ENCODE peak calls at places on chromosomes 13 and 19, in five cellular contexts. B is H9; J is right lobe of liver; P is PC-9; V is stimulated activated CD4-positive, alpha-beta T cell treated with anti-CD3 and anti-CD28 coated beads, Interleukin-4, amount 100 ng/mL, for 48 hours. I is an unnamed sample.

GRCh38 chr13:61728468-61728867 is 312.8 kb upstream of the PCDH20 start:
- DNase-seq in J (no peak), B (no peak), P (no peak), V (no peak), I (no peak)

GRCh38 chr13:45269204-45269603 is 68.4 kb upstream of the KCTD4 start:
- DNase-seq in P (no peak), B (no peak), J (no peak), V (no peak), I (no peak)

GRCh38 chr13:114061746-114062145 is 70.7 kb downstream of the RASA3 start:
- DNase-seq in P (no peak), B (no peak), J (no peak), V (no peak), I (no peak)

GRCh38 chr19:17450264-17451075 is 2.0 kb upstream of the TMEM221 start:
- DNase-seq in J (no peak), P (peak; percentile 56), B (no peak), V (peak; percentile 37), I (no peak)

GRCh38 chr19:1355258-1355973 is 28.3 kb upstream of the NDUFS7 start:
- DNase-seq in J (no peak), P (no peak), B (no peak), V (no peak), I (peak; percentile 46)

GRCh38 chr19:17576758-17577532 is 21.5 kb downstream of the COLGALT1 start:
- DNase-seq in V (no peak), B (peak; percentile 100), P (peak; percentile 63), J (no peak), I (peak; percentile 100)

GRCh38 chr13:24493356-24493755 is 19.2 kb downstream of the PARP4 start:
- DNase-seq in J (no peak), V (no peak), B (no peak), P (no peak), I (no peak)

GRCh38 chr13:43663474-43664090 is 123.2 kb downstream of the ENOX1 start:
- DNase-seq in J (no peak), P (no peak), V (no peak), B (no peak), I (no peak)

GRCh38 chr13:39874331-39875055 is 219.0 kb downstream of the COG6 start:
- DNase-seq in V (no peak), J (no peak), B (no peak), P (no peak), I (no peak)

GRCh38 chr13:27919934-27920676 is at the start of gene PDX1:
- DNase-seq in B (peak; percentile 80), P (no peak), J (no peak), V (no peak), I (peak; percentile 90)

I was measured in endodermal cell.